ENCODE peak calls at places on chromosomes 5 and 9, in eight cellular contexts. G is NCI-H2171, J is heart left ventricle, C is transverse colon, H is MM.1S, B is astrocyte of the spinal cord, P is T-helper 1 cell, T is HFFc6. Q is an unnamed sample.

GRCh38 chr5:39624268-39624886 is 199.6 kb upstream of the DAB2 start:
- DNase-seq in G (no peak), J (no peak), C (peak; percentile 77), B (peak; percentile 17), H (no peak), P (no peak), T (no peak), Q (no peak)

GRCh38 chr5:55934117-55934613 is 60.6 kb downstream of the IL6ST start:
- DNase-seq in P (no peak), G (no peak), H (no peak), J (no peak), T (no peak), B (no peak), C (no peak), Q (no peak)

GRCh38 chr9:120935383-120935857 is 8.8 kb upstream of the TRAF1 start:
- DNase-seq in C (peak; percentile 96), B (peak; percentile 93), P (no peak), G (peak; percentile 76), T (peak; percentile 86), H (peak; percentile 51), J (peak; percentile 95), Q (peak; percentile 60)

GRCh38 chr9:6907772-6908381 is 150.1 kb downstream of the KDM4C start:
- DNase-seq in H (no peak), C (no peak), B (peak; percentile 56), G (no peak), J (no peak), T (peak; percentile 33), P (no peak), Q (peak; percentile 54)

GRCh38 chr5:4868140-4868735 is 271.9 kb upstream of the ADAMTS16 start:
- DNase-seq in G (no peak), P (no peak), B (peak; percentile 27), H (peak; percentile 52), T (peak; percentile 26), J (no peak), C (peak; percentile 38), Q (peak; percentile 22)

GRCh38 chr5:54024466-54024865 is 285.9 kb downstream of the ARL15 start:
- DNase-seq in J (no peak), T (peak; percentile 2), G (no peak), B (peak; percentile 25), P (no peak), H (no peak), C (no peak), Q (no peak)

GRCh38 chr9:113579270-113580040 is 115.9 kb downstream of the RGS3 start:
- DNase-seq in P (no peak), G (peak; percentile 50), C (peak; percentile 51), J (peak; percentile 67), B (peak; percentile 82), H (peak; percentile 42), T (no peak), Q (no peak)

GRCh38 chr9:96009690-96010477 is 134.4 kb downstream of the ERCC6L2 start:
- DNase-seq in B (peak; percentile 29), P (no peak), C (peak; percentile 21), J (no peak), G (no peak), T (no peak), H (peak; percentile 35), Q (peak; percentile 24)

GRCh38 chr9:80078826-80079225 is 507.1 kb downstream of the TLE4 start:
- DNase-seq in J (no peak), G (no peak), B (no peak), H (no peak), P (no peak), T (peak; percentile 1), C (no peak), Q (no peak)

GRCh38 chr5:103668281-103668680 is 105.7 kb upstream of the NUDT12 start:
- DNase-seq in B (no peak), P (no peak), C (no peak), H (no peak), G (no peak), T (no peak), J (no peak), Q (no peak)

GRCh38 chr5:130992095-130992494 is 173.0 kb downstream of the HINT1 start:
- DNase-seq in T (no peak), C (no peak), B (peak; percentile 82), P (no peak), H (no peak), G (no peak), J (no peak), Q (peak; percentile 65)

GRCh38 chr5:58060971-58061370 is 398.9 kb downstream of the PLK2 start:
- DNase-seq in G (no peak), C (no peak), P (no peak), B (peak; percentile 8), H (no peak), T (peak; percentile 14), J (no peak), Q (no peak)

GRCh38 chr5:125486634-125487033 is 740.2 kb upstream of the ZNF608 start:
- DNase-seq in B (peak; percentile 64), G (no peak), J (no peak), T (peak; percentile 29), P (no peak), H (no peak), C (no peak), Q (peak; percentile 57)

GRCh38 chr5:152113401-152113800 is 188.8 kb upstream of the GLRA1 start:
- DNase-seq in J (no peak), C (no peak), P (no peak), B (peak; percentile 0), T (no peak), G (no peak), H (no peak), Q (peak; percentile 8)

GRCh38 chr5:33936004-33936380 is 194 bp upstream of the RXFP3 start:
- DNase-seq in G (no peak), P (no peak), H (peak; percentile 21), C (peak; percentile 15), B (peak; percentile 71), J (peak; percentile 82), T (peak; percentile 7), Q (peak; percentile 28)

GRCh38 chr9:40884072-40884901 is 244.2 kb downstream of the FOXD4L6 start:
- DNase-seq in T (no peak), J (peak; percentile 60), G (no peak), C (no peak), B (no peak), P (peak; percentile 6), H (peak; percentile 1), Q (no peak)

GRCh38 chr5:56080375-56081052 is 85.8 kb upstream of the IL6ST start:
- DNase-seq in C (no peak), B (no peak), J (no peak), T (no peak), P (no peak), H (peak; percentile 61), G (no peak), Q (no peak)

GRCh38 chr9:132187006-132187760 is 25.3 kb downstream of the NTNG2 start:
- DNase-seq in H (no peak), T (no peak), P (no peak), B (no peak), C (no peak), J (no peak), G (peak; percentile 64), Q (no peak)

GRCh38 chr5:178211095-178212048 is 7.0 kb downstream of the HNRNPAB start:
- DNase-seq in B (no peak), G (no peak), P (no peak), J (no peak), H (no peak), T (no peak), C (no peak), Q (no peak)

GRCh38 chr9:87950296-87950695 is 24.0 kb downstream of the CDK20 start:
- DNase-seq in H (no peak), G (no peak), P (no peak), B (no peak), C (no peak), T (peak; percentile 13), J (no peak), Q (no peak)

GRCh38 chr9:93814561-93814960 is 140.6 kb downstream of the BARX1 start:
- DNase-seq in C (no peak), P (no peak), B (no peak), J (no peak), G (no peak), H (no peak), T (no peak), Q (no peak)

GRCh38 chr5:38726279-38726678 is 119.5 kb upstream of the OSMR start:
- DNase-seq in G (no peak), P (no peak), J (no peak), T (no peak), C (no peak), B (no peak), H (no peak), Q (no peak)

GRCh38 chr5:77993799-77994318 is 217.7 kb upstream of the TBCA start:
- DNase-seq in P (no peak), T (no peak), H (no peak), J (no peak), B (no peak), G (no peak), C (no peak), Q (no peak)

GRCh38 chr5:6317133-6317532 is 61.2 kb downstream of the MED10 start:
- DNase-seq in C (no peak), J (no peak), B (no peak), H (no peak), P (no peak), G (no peak), T (no peak), Q (no peak)

GRCh38 chr5:163252951-163253350 is 184.4 kb upstream of the CCNG1 start:
- DNase-seq in J (no peak), B (no peak), G (no peak), T (no peak), H (no peak), P (no peak), C (no peak), Q (no peak)

GRCh38 chr9:123336455-123336854 is 19.5 kb upstream of the CRB2 start:
- DNase-seq in C (no peak), T (no peak), J (no peak), H (peak; percentile 37), P (no peak), G (no peak), B (no peak), Q (no peak)

GRCh38 chr9:114551750-114552685 is 35.6 kb upstream of the ATP6V1G1 start:
- DNase-seq in G (no peak), B (peak; percentile 97), T (peak; percentile 99), P (no peak), H (no peak), J (peak; percentile 61), C (peak; percentile 19), Q (peak; percentile 95)

GRCh38 chr5:139186752-139187326 is 11.3 kb downstream of the SIL1 start:
- DNase-seq in J (no peak), B (no peak), C (peak; percentile 26), H (no peak), P (no peak), T (no peak), G (no peak), Q (no peak)

Q was measured in astrocyte of the cerebellum.